ENCODE peak calls at places on chromosomes 13 and 19, in eight cellular contexts. F is epithelial cell of esophagus; D is HFFc6; P is KG1; T is left ventricle myocardium inferior; E is NCI-H1105 treated with DMSO at 0.1 percent for 48 hours; O is AG10803; B is stimulated activated CD4-positive, alpha-beta T cell treated with anti-CD3 and anti-CD28 coated beads, TNF-alpha, amount 100 ng/mL, for 4 hours. J is an unnamed sample.

GRCh38 chr19:5991244-5991838 is 13.4 kb upstream of the RANBP3 start:
- DNase-seq in F (no peak), D (no peak), P (no peak), T (no peak), E (no peak), O (no peak), B (no peak), J (no peak)

GRCh38 chr13:91922969-91923592 is 524.7 kb downstream of the GPC5 start:
- DNase-seq in F (no peak), D (no peak), P (no peak), T (no peak), E (no peak), O (no peak), B (no peak), J (peak)

GRCh38 chr13:20616059-20616797 is 49.3 kb downstream of the IFT88 start:
- DNase-seq in F (peak), D (peak), P (no peak), T (no peak), E (no peak), O (peak), B (no peak), J (no peak)

GRCh38 chr13:30257433-30258099 is 49.8 kb downstream of the KATNAL1 start:
- DNase-seq in F (no peak), D (no peak), P (no peak), T (no peak), E (no peak), O (peak), B (no peak), J (peak)

GRCh38 chr19:17405250-17406038 is at the start of gene BST2:
- DNase-seq in F (peak), D (no peak), P (peak), T (peak), E (no peak), O (peak), B (no peak), J (peak)

GRCh38 chr19:37403403-37403802 is 32.5 kb downstream of the ZNF527 start:
- DNase-seq in F (no peak), D (no peak), P (no peak), T (no peak), E (no peak), O (no peak), B (no peak), J (no peak)

GRCh38 chr19:16435238-16435911 is 36.4 kb downstream of the EPS15L1 start:
- DNase-seq in F (no peak), D (peak), P (no peak), T (peak), E (no peak), O (peak), B (no peak), J (no peak)

GRCh38 chr13:38602261-38602660 is 84.6 kb upstream of the FREM2 start:
- DNase-seq in F (peak), D (no peak), P (no peak), T (no peak), E (no peak), O (no peak), B (no peak), J (no peak)

GRCh38 chr19:11223208-11223607 is 16.2 kb upstream of the ANGPTL8 start:
- DNase-seq in F (no peak), D (no peak), P (no peak), T (no peak), E (no peak), O (no peak), B (no peak), J (no peak)

GRCh38 chr13:32989331-32989730 is 26.9 kb upstream of the KL start:
- DNase-seq in F (no peak), D (no peak), P (no peak), T (no peak), E (no peak), O (peak), B (no peak), J (no peak)

GRCh38 chr13:98484289-98485219 is 92.4 kb downstream of the STK24 start:
- DNase-seq in F (peak), D (peak), P (no peak), T (peak), E (peak), O (peak), B (no peak), J (no peak)

GRCh38 chr13:113552079-113552478 is 32.5 kb upstream of the TFDP1 start:
- DNase-seq in F (no peak), D (no peak), P (no peak), T (no peak), E (no peak), O (no peak), B (no peak), J (no peak)

GRCh38 chr19:6218497-6219146 is 61.2 kb downstream of the MLLT1 start:
- DNase-seq in F (peak), D (peak), P (peak), T (peak), E (peak), O (peak), B (peak), J (peak)

GRCh38 chr13:33057019-33057785 is 41.0 kb downstream of the KL start:
- DNase-seq in F (peak), D (peak), P (no peak), T (no peak), E (no peak), O (peak), B (no peak), J (peak)

GRCh38 chr13:40077396-40078027 is 422.1 kb downstream of the COG6 start:
- DNase-seq in F (peak), D (no peak), P (no peak), T (no peak), E (no peak), O (no peak), B (no peak), J (no peak)

GRCh38 chr13:108859202-108860012 is 230.0 kb downstream of the MYO16 start:
- DNase-seq in F (no peak), D (peak), P (no peak), T (no peak), E (peak), O (peak), B (no peak), J (no peak)

GRCh38 chr13:42996584-42996983 is 4.5 kb upstream of the EPSTI1 start:
- DNase-seq in F (peak), D (peak), P (no peak), T (no peak), E (no peak), O (peak), B (no peak), J (no peak)

GRCh38 chr19:20247016-20247683 is 80.1 kb downstream of the ZNF486 start:
- DNase-seq in F (peak), D (no peak), P (peak), T (peak), E (peak), O (peak), B (no peak), J (peak)

GRCh38 chr13:76884167-76884566 is 2.0 kb downstream of the KCTD12 start:
- DNase-seq in F (peak), D (no peak), P (no peak), T (peak), E (no peak), O (peak), B (no peak), J (peak)

GRCh38 chr13:59398661-59399060 is 765.1 kb downstream of the DIAPH3 start:
- DNase-seq in F (no peak), D (no peak), P (no peak), T (no peak), E (no peak), O (no peak), B (no peak), J (no peak)

GRCh38 chr19:17202249-17202648 is 12.9 kb upstream of the USE1 start:
- DNase-seq in F (peak), D (no peak), P (no peak), T (no peak), E (no peak), O (no peak), B (no peak), J (no peak)

GRCh38 chr13:101986316-101986715 is 415.5 kb downstream of the FGF14 start:
- DNase-seq in F (no peak), D (no peak), P (no peak), T (no peak), E (no peak), O (no peak), B (no peak), J (no peak)

GRCh38 chr13:99507054-99507453 is 5.8 kb downstream of the TM9SF2 start:
- DNase-seq in F (no peak), D (no peak), P (no peak), T (no peak), E (no peak), O (no peak), B (no peak), J (no peak)

GRCh38 chr19:38638461-38638860 is 9.0 kb upstream of the ACTN4 start:
- DNase-seq in F (peak), D (no peak), P (no peak), T (no peak), E (no peak), O (no peak), B (no peak), J (no peak)

GRCh38 chr19:39057615-39058014 is 25.3 kb upstream of the FBXO27 start:
- DNase-seq in F (no peak), D (no peak), P (no peak), T (no peak), E (no peak), O (no peak), B (no peak), J (no peak)

GRCh38 chr13:109611912-109612691 is 174.3 kb downstream of the IRS2 start:
- DNase-seq in F (peak), D (no peak), P (no peak), T (no peak), E (no peak), O (no peak), B (no peak), J (no peak)

GRCh38 chr19:42468273-42468796 is 25.6 kb upstream of the CXCL17 start:
- DNase-seq in F (peak), D (peak), P (no peak), T (no peak), E (no peak), O (peak), B (no peak), J (no peak)

GRCh38 chr13:113638173-113638746 is 19.7 kb downstream of the ATP4B start:
- DNase-seq in F (no peak), D (no peak), P (no peak), T (peak), E (no peak), O (no peak), B (no peak), J (no peak)

GRCh38 chr19:41297628-41298326 is 12.2 kb upstream of the CCDC97 start:
- DNase-seq in F (no peak), D (no peak), P (no peak), T (no peak), E (no peak), O (no peak), B (no peak), J (no peak)

GRCh38 chr13:92379371-92379770 is 847.2 kb upstream of the GPC6 start:
- DNase-seq in F (no peak), D (no peak), P (peak), T (no peak), E (no peak), O (no peak), B (no peak), J (no peak)

GRCh38 chr13:46761174-46761573 is 35.8 kb downstream of the ESD start:
- DNase-seq in F (peak), D (no peak), P (no peak), T (no peak), E (no peak), O (no peak), B (no peak), J (no peak)

GRCh38 chr19:4352701-4353121 is 9.3 kb downstream of the MPND start:
- DNase-seq in F (peak), D (peak), P (no peak), T (no peak), E (peak), O (peak), B (peak), J (no peak)

GRCh38 chr19:4866595-4867424 is 657 bp downstream of the PLIN3 start:
- DNase-seq in F (peak), D (peak), P (peak), T (peak), E (no peak), O (peak), B (no peak), J (peak)

GRCh38 chr19:11861301-11861700 is 12.8 kb downstream of the ZNF439 start:
- DNase-seq in F (no peak), D (no peak), P (no peak), T (no peak), E (no peak), O (no peak), B (no peak), J (no peak)

GRCh38 chr19:16160943-16161560 is 12.3 kb downstream of the CIB3 start:
- DNase-seq in F (peak), D (peak), P (no peak), T (no peak), E (no peak), O (peak), B (no peak), J (no peak)

GRCh38 chr13:75637101-75637774 is 1.1 kb downstream of the LMO7 start:
- DNase-seq in F (no peak), D (no peak), P (no peak), T (no peak), E (no peak), O (no peak), B (no peak), J (no peak)

GRCh38 chr19:13483215-13483614 is 23.1 kb downstream of the CACNA1A start:
- DNase-seq in F (no peak), D (no peak), P (no peak), T (no peak), E (no peak), O (no peak), B (no peak), J (no peak)

GRCh38 chr13:82802528-82802927 is 1079.7 kb downstream of the SLITRK1 start:
- DNase-seq in F (no peak), D (no peak), P (no peak), T (no peak), E (no peak), O (no peak), B (no peak), J (no peak)

J was measured in cerebellar cortex.